ENCODE peak calls at places on chromosomes 11 and 22, in nine cellular contexts. L, F, X, E, U, W, I, V and H are unnamed samples.
A peak's percentile ranks its signal among the peaks of the same experiment; 100 is the strongest.

GRCh38 chr11:65066805-65067291 is 8.5 kb upstream of the NAALADL1 start:
- DNase-seq in U (no peak), I (no peak), V (no peak), E (no peak), W (no peak), L (no peak), X (no peak), F (peak; percentile 73), H (no peak)

GRCh38 chr11:115616941-115617340 is 112.7 kb upstream of the CADM1 start:
- DNase-seq in I (no peak), F (no peak), X (peak; percentile 75), L (peak; percentile 47), W (peak; percentile 93), E (peak; percentile 3), U (no peak), V (no peak), H (no peak)

GRCh38 chr11:87352759-87353707 is 315.3 kb downstream of the TMEM135 start:
- DNase-seq in U (peak; percentile 52), E (peak; percentile 90), I (peak; percentile 44), W (peak; percentile 78), F (peak; percentile 92), X (peak; percentile 85), L (peak; percentile 92), V (peak; percentile 68), H (peak; percentile 75)

GRCh38 chr11:122085264-122085663 is 30.8 kb downstream of the BLID start:
- DNase-seq in V (no peak), L (no peak), W (peak; percentile 99), U (no peak), F (no peak), E (no peak), I (peak; percentile 59), X (peak; percentile 73), H (no peak)

GRCh38 chr11:114478768-114479167 is 39.5 kb downstream of the REXO2 start:
- DNase-seq in L (no peak), X (peak; percentile 59), U (no peak), F (no peak), I (no peak), W (no peak), V (no peak), E (no peak), H (no peak)

GRCh38 chr11:94212898-94213297 is 84.3 kb downstream of the PANX1 start:
- DNase-seq in I (no peak), L (no peak), U (no peak), W (no peak), E (no peak), X (no peak), F (no peak), V (no peak), H (no peak)

GRCh38 chr11:100847696-100848216 is 160.7 kb downstream of the ARHGAP42 start:
- DNase-seq in I (no peak), X (no peak), F (no peak), V (no peak), L (no peak), W (no peak), U (no peak), E (no peak), H (no peak)

GRCh38 chr11:64360403-64360980 is 1.5 kb downstream of the RPS6KA4 start:
- DNase-seq in E (no peak), X (no peak), U (no peak), V (no peak), I (no peak), F (no peak), L (no peak), W (no peak), H (peak; percentile 25)

GRCh38 chr22:43313497-43314474 is 29.4 kb downstream of the SCUBE1 start:
- DNase-seq in U (no peak), V (no peak), I (no peak), F (no peak), L (no peak), X (no peak), E (no peak), W (peak; percentile 51), H (no peak)

GRCh38 chr11:109547356-109548027 is 125.5 kb downstream of the C11orf87 start:
- DNase-seq in U (no peak), W (peak; percentile 94), V (no peak), L (no peak), F (no peak), X (peak; percentile 72), E (no peak), I (no peak), H (no peak)

GRCh38 chr11:43458486-43458885 is 99.8 kb downstream of the TTC17 start:
- DNase-seq in W (no peak), F (no peak), I (no peak), X (no peak), U (no peak), L (no peak), E (no peak), V (no peak), H (no peak)

GRCh38 chr11:44006882-44007495 is 40.8 kb upstream of the ACCSL start:
- DNase-seq in E (no peak), W (no peak), V (no peak), F (no peak), L (peak; percentile 44), I (no peak), U (no peak), X (no peak), H (no peak)

GRCh38 chr22:49178246-49179005 is 649.2 kb downstream of the BRD1 start:
- DNase-seq in U (no peak), X (no peak), I (no peak), E (no peak), F (no peak), L (no peak), W (no peak), V (no peak), H (no peak)

GRCh38 chr11:60625262-60625661 is 74.2 kb upstream of the MS4A8 start:
- DNase-seq in X (peak; percentile 66), E (peak; percentile 54), V (no peak), I (no peak), L (peak; percentile 47), F (peak; percentile 50), U (no peak), W (peak; percentile 36), H (no peak)

GRCh38 chr22:30885591-30885990 is 83.0 kb downstream of the MORC2 start:
- DNase-seq in I (no peak), X (no peak), L (no peak), E (no peak), F (peak; percentile 10), U (no peak), V (no peak), W (no peak), H (no peak)